ENCODE peak calls at places on chromosomes 3 and 15, in eight cellular contexts. M, A, S, G, W, T, H and K are unnamed samples.

GRCh38 chr3:33991673-33992072 is 193.2 kb downstream of the PDCD6IP start:
- DNase-seq in M (no peak), A (no peak), S (no peak), G (no peak), W (no peak), T (no peak), H (no peak), K (no peak)

GRCh38 chr3:188740030-188740429 is 431.7 kb upstream of the TPRG1 start:
- DNase-seq in M (no peak), A (no peak), S (no peak), G (no peak), W (no peak), T (no peak), H (no peak), K (no peak)

GRCh38 chr3:52688266-52688665 is 2.4 kb downstream of the GNL3 start:
- DNase-seq in M (no peak), A (no peak), S (no peak), G (no peak), W (no peak), T (no peak), H (no peak), K (no peak)

GRCh38 chr3:115077501-115078250 is 69.4 kb downstream of the ZBTB20 start:
- DNase-seq in M (no peak), A (no peak), S (no peak), G (no peak), W (no peak), T (no peak), H (no peak), K (no peak)

GRCh38 chr3:63934484-63934883 is 22.3 kb upstream of the SCAANT1 start:
- DNase-seq in M (no peak), A (no peak), S (no peak), G (no peak), W (no peak), T (no peak), H (no peak), K (no peak)

GRCh38 chr3:195086885-195087284 is 184.1 kb downstream of the XXYLT1 start:
- DNase-seq in M (no peak), A (no peak), S (no peak), G (peak), W (no peak), T (no peak), H (no peak), K (no peak)

GRCh38 chr3:187954486-187955075 is 199.4 kb upstream of the LPP start:
- DNase-seq in M (no peak), A (no peak), S (no peak), G (no peak), W (no peak), T (no peak), H (no peak), K (no peak)

GRCh38 chr3:45509038-45509767 is 85.3 kb upstream of the LIMD1 start:
- DNase-seq in M (no peak), A (no peak), S (no peak), G (no peak), W (peak), T (no peak), H (peak), K (no peak)

GRCh38 chr3:14906355-14906960 is 40.9 kb upstream of the NR2C2 start:
- DNase-seq in M (no peak), A (no peak), S (no peak), G (no peak), W (no peak), T (no peak), H (no peak), K (peak)

GRCh38 chr3:9205345-9206143 is 43.9 kb downstream of the SRGAP3 start:
- DNase-seq in M (no peak), A (no peak), S (no peak), G (no peak), W (no peak), T (no peak), H (no peak), K (no peak)

GRCh38 chr3:12954891-12955650 is 113.7 kb upstream of the RPL32 start:
- DNase-seq in M (peak), A (peak), S (peak), G (peak), W (no peak), T (peak), H (no peak), K (peak)

GRCh38 chr3:179476215-179476614 is 24.9 kb upstream of the GNB4 start:
- DNase-seq in M (no peak), A (no peak), S (no peak), G (no peak), W (peak), T (no peak), H (no peak), K (no peak)

GRCh38 chr3:73437828-73438227 is 186.9 kb downstream of the PDZRN3 start:
- DNase-seq in M (no peak), A (no peak), S (no peak), G (no peak), W (no peak), T (no peak), H (no peak), K (no peak)

GRCh38 chr15:74869372-74869725 is 3.8 kb downstream of the SCAMP2 start:
- DNase-seq in M (no peak), A (no peak), S (no peak), G (no peak), W (no peak), T (no peak), H (no peak), K (no peak)

GRCh38 chr15:74867562-74868458 is 5.4 kb downstream of the SCAMP2 start:
- DNase-seq in M (peak), A (no peak), S (no peak), G (no peak), W (no peak), T (peak), H (no peak), K (no peak)

GRCh38 chr15:74870496-74871213 is 2.5 kb downstream of the SCAMP2 start:
- DNase-seq in M (no peak), A (no peak), S (no peak), G (no peak), W (no peak), T (no peak), H (no peak), K (no peak)

GRCh38 chr15:74872702-74873035 is 496 bp downstream of the SCAMP2 start:
- DNase-seq in M (no peak), A (no peak), S (no peak), G (no peak), W (no peak), T (no peak), H (no peak), K (no peak)

GRCh38 chr15:74869726-74870407 is 3.3 kb downstream of the SCAMP2 start:
- DNase-seq in M (peak), A (peak), S (peak), G (peak), W (no peak), T (peak), H (no peak), K (peak)
- TF ChIP-seq POLR2A in M (peak), A (no peak), S (peak), G (no peak), W (no peak), T (peak), H (no peak), K (no peak)

DNA sequence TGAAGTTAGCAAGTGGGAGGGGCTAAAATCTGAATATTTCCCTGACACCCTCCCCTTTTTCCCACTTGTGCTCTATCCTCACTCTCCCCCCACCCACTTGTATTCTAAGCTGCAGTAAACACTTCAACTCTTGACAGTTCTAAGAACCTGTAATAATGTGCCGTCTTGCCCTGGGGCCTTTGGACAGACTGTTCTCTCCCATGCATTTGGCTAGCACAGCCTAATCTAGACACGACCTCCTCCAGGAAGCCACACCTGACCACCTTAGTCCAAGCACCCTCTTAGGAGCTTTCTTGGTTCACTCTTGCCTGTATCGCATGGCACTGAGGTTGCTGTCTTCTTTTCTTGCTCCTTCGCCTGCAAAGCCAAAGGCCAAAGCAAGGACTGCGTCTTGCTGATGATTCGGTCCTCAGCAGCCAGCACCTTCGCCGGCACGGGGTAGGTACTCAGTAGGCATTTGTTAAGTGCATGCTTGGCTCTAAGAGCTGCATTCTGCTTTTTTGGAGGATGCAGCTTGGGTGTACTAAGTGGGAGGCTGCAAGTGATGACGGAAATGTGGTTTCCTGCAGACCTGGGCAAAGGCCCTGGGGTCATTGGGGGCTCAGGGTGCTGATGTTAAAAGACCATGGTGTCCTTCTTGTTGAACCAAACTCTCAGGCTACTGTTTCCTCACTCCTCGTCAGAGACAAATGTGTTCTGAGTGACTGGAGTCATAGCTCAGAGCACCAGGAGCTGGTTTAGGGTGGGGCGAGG is 2.0 kb upstream of the ZNF710 start:
- DNase-seq in M (no peak), A (no peak), S (peak), G (no peak), W (no peak), T (no peak), H (no peak), K (no peak)
- H3K4me3 ChIP-seq in M (no peak), A (no peak), S (peak), G (no peak), W (no peak), T (no peak), H (no peak), K (no peak)

DNA sequence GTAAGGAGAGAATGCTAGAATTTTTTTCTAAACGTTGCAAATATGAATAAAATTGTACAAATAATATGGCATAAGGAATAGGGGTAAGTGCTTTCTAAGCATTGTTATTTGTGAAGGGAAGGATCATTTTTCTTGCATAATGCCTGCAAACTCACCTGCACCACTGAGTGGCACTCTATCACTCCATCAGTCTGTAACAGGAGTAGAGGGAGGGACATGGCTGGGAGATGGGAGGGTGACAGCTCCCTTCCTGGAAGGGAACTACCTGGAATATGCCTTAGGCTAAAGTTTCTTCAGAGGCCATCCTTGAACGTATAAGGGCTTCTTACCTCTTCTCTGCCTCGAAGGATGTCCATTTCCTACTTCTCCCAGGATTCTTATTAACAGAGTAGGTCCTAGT is 3.0 kb downstream of the NAALADL2 start:
- DNase-seq in M (peak), A (no peak), S (no peak), G (no peak), W (peak), T (no peak), H (peak), K (no peak)
- TF ChIP-seq CTCF in M (peak), A (no peak), S (no peak), G (no peak), W (peak), T (no peak), H (peak), K (no peak)

GRCh38 chr3:17742092-17742836 is at the start of gene TBC1D5:
- DNase-seq in M (peak), A (peak), S (peak), G (peak), W (peak), T (peak), H (peak), K (peak)
- TF ChIP-seq POLR2A in M (peak), A (peak), S (peak), G (no peak), W (peak), T (peak), H (no peak), K (no peak)

DNA sequence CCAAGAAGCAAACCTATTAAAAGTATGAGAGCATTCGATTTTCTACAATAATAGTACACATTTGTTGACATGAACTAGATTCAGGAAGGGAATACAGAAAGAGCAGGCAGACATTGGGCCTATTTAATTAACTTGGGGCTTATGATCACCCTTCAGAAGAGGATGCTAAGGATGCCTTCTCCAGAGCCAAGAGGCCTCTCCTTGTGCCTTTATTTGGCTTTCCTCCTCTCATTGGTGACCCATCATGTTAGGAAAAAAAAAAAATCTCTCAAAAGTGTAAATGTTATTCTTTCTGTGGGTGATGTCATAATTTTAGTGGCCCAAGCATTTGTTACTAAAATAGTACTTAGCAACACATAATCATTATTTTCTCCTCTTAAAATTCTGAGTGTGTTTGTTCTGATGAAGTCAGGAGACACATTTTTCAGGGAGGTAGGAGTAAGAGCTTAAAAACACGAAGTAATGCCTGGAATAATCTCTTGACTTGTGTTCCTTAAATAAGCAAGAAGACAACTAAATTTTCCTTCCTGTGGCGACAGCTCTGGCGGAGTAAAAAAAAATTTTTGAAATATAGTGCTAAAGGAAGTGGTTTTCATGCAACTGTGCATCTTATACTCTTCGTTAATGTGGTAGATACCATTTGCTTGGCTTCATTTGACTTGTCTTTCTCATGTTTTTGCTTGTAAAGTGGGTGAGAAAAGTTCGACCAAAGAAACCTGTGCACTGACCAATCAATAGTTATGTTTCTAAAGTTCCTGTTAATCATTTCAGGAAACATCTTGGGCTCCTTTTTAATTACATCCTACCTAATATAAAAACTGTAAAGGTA is 11.3 kb upstream of the MBNL1 start:
- DNase-seq in M (no peak), A (no peak), S (no peak), G (no peak), W (no peak), T (no peak), H (no peak), K (no peak)
- H3K4me3 ChIP-seq in M (no peak), A (no peak), S (no peak), G (peak), W (no peak), T (no peak), H (no peak), K (no peak)

GRCh38 chr3:50292159-50292923 is at the start of gene IFRD2:
- DNase-seq in M (peak), A (peak), S (peak), G (peak), W (peak), T (peak), H (peak), K (peak)
- TF ChIP-seq CTCF in M (no peak), A (no peak), S (no peak), G (no peak), W (no peak), T (no peak), H (no peak), K (no peak)

DNA sequence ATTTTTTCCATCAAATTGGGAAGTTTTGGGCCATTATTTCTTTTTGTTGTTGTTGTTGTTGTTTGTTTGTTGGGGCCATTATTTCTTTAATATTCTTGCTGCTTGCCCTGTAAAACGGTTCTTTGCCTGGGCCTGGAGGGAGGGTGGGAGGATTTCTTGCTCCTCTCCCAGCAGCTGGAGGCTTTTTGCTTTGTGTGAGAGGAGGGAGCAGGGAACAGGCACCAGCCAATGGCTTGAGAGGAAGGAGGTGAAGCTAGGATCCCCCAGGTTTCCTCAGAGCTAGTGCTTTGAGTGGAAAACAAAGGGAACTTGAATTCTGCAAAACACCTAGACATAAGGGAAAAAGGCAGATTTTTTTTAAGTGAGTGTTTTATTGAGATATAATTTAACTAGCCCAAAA is 61.2 kb upstream of the DNAJC19 start:
- DNase-seq in M (no peak), A (no peak), S (no peak), G (no peak), W (no peak), T (no peak), H (no peak), K (no peak)
- TF ChIP-seq POLR2A in M (no peak), A (no peak), S (no peak), G (no peak), W (no peak), T (no peak), H (no peak), K (no peak)

GRCh38 chr15:66615175-66615495 is 49.3 kb upstream of the LCTL start:
- DNase-seq in M (no peak), A (no peak), S (no peak), G (no peak), W (no peak), T (no peak), H (no peak), K (no peak)

GRCh38 chr15:66614456-66615174 is 48.8 kb upstream of the LCTL start:
- DNase-seq in M (no peak), A (no peak), S (no peak), G (no peak), W (no peak), T (no peak), H (no peak), K (no peak)

GRCh38 chr15:66619152-66619903 is 53.5 kb upstream of the LCTL start:
- DNase-seq in M (peak), A (peak), S (peak), G (peak), W (peak), T (peak), H (peak), K (peak)

GRCh38 chr15:66615846-66616245 is 50.0 kb upstream of the LCTL start:
- DNase-seq in M (no peak), A (no peak), S (no peak), G (no peak), W (no peak), T (no peak), H (no peak), K (no peak)

DNA sequence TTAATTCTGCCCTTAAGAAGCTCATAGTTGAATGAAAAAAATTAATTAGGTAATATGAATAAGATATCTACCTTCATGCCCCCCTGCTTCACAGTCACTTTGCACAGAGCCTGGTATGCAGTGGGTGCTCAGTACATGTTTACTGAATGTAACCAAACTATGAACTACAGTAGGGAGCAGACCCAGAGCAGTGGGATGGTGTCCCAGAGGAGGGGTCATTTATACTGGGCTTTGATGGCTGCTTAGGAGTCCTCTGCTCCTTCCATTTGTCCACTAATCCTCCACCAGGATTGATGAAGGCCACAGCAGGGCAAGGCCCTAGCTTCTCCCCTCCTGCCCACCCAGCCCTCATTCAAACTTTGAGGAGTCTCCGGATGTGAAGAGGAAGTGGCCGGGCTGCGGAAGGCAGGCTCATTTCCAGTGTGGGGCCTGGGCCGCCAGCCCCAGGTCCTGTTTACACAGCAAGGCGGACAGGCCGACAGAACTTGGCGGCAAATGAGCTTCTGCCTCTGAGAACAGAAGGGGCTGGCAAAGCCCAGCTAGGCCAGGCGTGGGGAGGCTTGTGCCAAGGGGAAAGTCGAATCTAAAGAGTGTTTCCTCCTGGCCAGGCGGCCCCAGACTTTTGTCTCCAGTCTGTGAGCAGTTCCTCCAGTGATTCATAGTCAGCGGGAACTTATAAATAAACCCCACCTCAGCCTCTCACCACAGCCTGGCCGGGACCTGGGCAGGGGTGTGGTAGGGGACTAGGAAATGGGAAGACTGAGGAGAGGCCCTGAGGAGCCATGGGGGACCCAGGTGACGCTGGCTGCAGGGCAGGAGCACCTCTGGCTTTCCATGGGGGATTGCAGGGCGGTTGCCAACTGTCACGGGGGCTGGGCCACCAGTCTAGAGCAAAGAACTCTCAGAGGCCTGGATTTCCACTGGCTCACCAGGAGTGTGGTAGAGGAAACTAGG is 51.6 kb upstream of the LCTL start:
- DNase-seq in M (peak), A (peak), S (peak), G (peak), W (peak), T (peak), H (no peak), K (peak)
- H3K4me3 ChIP-seq in M (no peak), A (no peak), S (no peak), G (no peak), W (no peak), T (no peak), H (no peak), K (no peak)

GRCh38 chr3:129439817-129440647 is at the start of the genes IFT122 and MBD4:
- DNase-seq in M (peak), A (peak), S (peak), G (peak), W (peak), T (peak), H (peak), K (peak)

GRCh38 chr3:129441215-129441614 is 1.2 kb downstream of the IFT122 start:
- DNase-seq in M (no peak), A (no peak), S (no peak), G (no peak), W (no peak), T (no peak), H (no peak), K (no peak)

GRCh38 chr3:129440648-129441190 is 695 bp downstream of the IFT122 start:
- DNase-seq in M (no peak), A (no peak), S (no peak), G (no peak), W (no peak), T (no peak), H (no peak), K (no peak)

GRCh38 chr3:129441782-129442181 is 1.8 kb downstream of the IFT122 start:
- DNase-seq in M (no peak), A (no peak), S (peak), G (peak), W (no peak), T (no peak), H (no peak), K (no peak)

DNA sequence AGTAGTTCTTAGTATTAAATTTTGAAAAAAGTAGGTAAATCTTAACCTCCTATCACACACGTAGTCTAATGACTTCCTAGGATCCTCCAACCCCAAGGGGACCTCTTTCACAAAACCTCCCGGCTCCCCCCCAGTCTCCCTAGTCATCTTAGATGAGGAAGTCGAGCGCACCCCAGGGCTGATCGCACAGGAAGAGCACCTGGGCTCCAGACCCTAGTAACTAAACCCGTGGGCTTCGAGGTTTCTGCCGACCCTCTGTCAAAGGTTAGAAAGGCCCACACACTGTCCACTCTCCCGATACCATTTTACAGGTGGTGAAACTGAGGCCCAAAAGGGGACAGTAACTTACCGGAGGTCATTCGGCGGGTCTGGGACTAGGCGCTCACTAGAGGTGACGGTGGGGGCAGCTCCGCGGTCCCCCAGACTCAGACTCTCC is 349 bp downstream of the MBD4 start:
- DNase-seq in M (peak), A (peak), S (peak), G (peak), W (peak), T (peak), H (no peak), K (peak)
- TF ChIP-seq CTCF in M (no peak), A (no peak), S (no peak), G (no peak), W (no peak), T (no peak), H (no peak), K (no peak)